ENCODE peak calls at places on chromosomes 6 and 20, in five cellular contexts. N is colonic mucosa; S is testis; B is stimulated activated CD8-positive, alpha-beta memory T cell treated with anti-CD3 and anti-CD28 coated beads, Interleukin-2, amount 100 ng/mL, for 1 hour; M is NT2/D1. O is an unnamed sample.
A peak's percentile ranks its signal among the peaks of the same experiment; 100 is the strongest.

GRCh38 chr6:9316831-9317230 is 881.5 kb upstream of the SLC35B3 start:
- DNase-seq in S (no peak), B (no peak), M (no peak), N (no peak), O (no peak)

GRCh38 chr20:52812231-52812847 is 159.8 kb upstream of the TSHZ2 start:
- DNase-seq in M (no peak), S (no peak), N (no peak), B (no peak), O (no peak)

GRCh38 chr20:49386848-49387605 is 95.4 kb downstream of the KCNB1 start:
- DNase-seq in B (no peak), M (no peak), N (no peak), S (no peak), O (no peak)

GRCh38 chr6:116409756-116410155 is 39.0 kb downstream of the DSE start:
- DNase-seq in M (no peak), S (no peak), B (no peak), N (no peak), O (no peak)

GRCh38 chr6:106056738-106057390 is 29.3 kb upstream of the PRDM1 start:
- DNase-seq in M (no peak), S (no peak), N (peak; percentile 68), B (no peak), O (no peak)

GRCh38 chr6:3410385-3411360 is 46.2 kb downstream of the SLC22A23 start:
- DNase-seq in M (peak; percentile 52), S (peak; percentile 82), N (peak; percentile 87), B (peak; percentile 45), O (peak; percentile 68)

GRCh38 chr6:40779399-40779798 is 192.2 kb upstream of the LRFN2 start:
- DNase-seq in N (no peak), B (no peak), M (no peak), S (no peak), O (no peak)

GRCh38 chr6:6603317-6603716 is 14.8 kb downstream of the LY86 start:
- DNase-seq in N (no peak), M (no peak), B (no peak), S (no peak), O (no peak)

GRCh38 chr20:51563597-51564332 is 21.2 kb upstream of the NFATC2 start:
- DNase-seq in S (peak; percentile 58), B (no peak), N (peak; percentile 56), M (no peak), O (peak; percentile 39)

GRCh38 chr20:4369798-4370124 is 351.9 kb upstream of the PRND start:
- DNase-seq in B (no peak), N (no peak), S (no peak), M (no peak), O (no peak)

GRCh38 chr6:167141667-167142432 is 15.9 kb downstream of the GPR31 start:
- DNase-seq in M (peak; percentile 46), N (peak; percentile 55), S (peak; percentile 56), B (no peak), O (peak; percentile 69)

GRCh38 chr6:87391334-87391733 is 16.4 kb upstream of the CFAP206 start:
- DNase-seq in B (no peak), S (peak; percentile 64), N (no peak), M (peak; percentile 27), O (no peak)

GRCh38 chr20:48012401-48012974 is 227.2 kb upstream of the SULF2 start:
- DNase-seq in N (no peak), M (no peak), S (no peak), B (no peak), O (no peak)

GRCh38 chr6:157269261-157269794 is 54.0 kb downstream of the TMEM242 start:
- DNase-seq in S (peak; percentile 82), N (peak; percentile 46), M (no peak), B (no peak), O (peak; percentile 70)

GRCh38 chr20:38238834-38239233 is 21.7 kb downstream of the KIAA1755 start:
- DNase-seq in M (no peak), N (no peak), S (no peak), B (no peak), O (no peak)

GRCh38 chr6:167517546-167517945 is 192.7 kb downstream of the TTLL2 start:
- DNase-seq in N (no peak), B (no peak), M (no peak), S (no peak), O (no peak)

GRCh38 chr20:48921168-48921882 is at the start of gene ARFGEF2:
- DNase-seq in B (peak; percentile 82), M (peak; percentile 92), N (peak; percentile 96), S (peak; percentile 96), O (peak; percentile 91)

GRCh38 chr6:142802124-142802523 is 142.9 kb downstream of the HIVEP2 start:
- DNase-seq in N (no peak), M (peak; percentile 16), B (no peak), S (no peak), O (no peak)

GRCh38 chr6:14382381-14383236 is 265.0 kb downstream of the CD83 start:
- DNase-seq in B (no peak), S (no peak), M (no peak), N (no peak), O (no peak)

GRCh38 chr6:8589941-8590676 is 154.8 kb upstream of the SLC35B3 start:
- DNase-seq in N (no peak), M (peak; percentile 8), S (no peak), B (no peak), O (no peak)

GRCh38 chr20:58064411-58065010 is 163.9 kb downstream of the ANKRD60 start:
- DNase-seq in S (peak; percentile 7), M (no peak), N (peak; percentile 10), B (no peak), O (no peak)

GRCh38 chr6:137031122-137031521 is 13.6 kb downstream of the IL20RA start:
- DNase-seq in M (no peak), N (no peak), B (no peak), S (no peak), O (no peak)

GRCh38 chr20:58019850-58020625 is 208.4 kb downstream of the ANKRD60 start:
- DNase-seq in B (no peak), M (no peak), S (no peak), N (no peak), O (no peak)

GRCh38 chr6:148837941-148838340 is 91.1 kb downstream of the UST start:
- DNase-seq in B (no peak), M (no peak), N (no peak), S (no peak), O (no peak)

GRCh38 chr6:53487080-53487479 is 57.8 kb downstream of the GCLC start:
- DNase-seq in N (no peak), B (no peak), S (no peak), M (no peak), O (no peak)

GRCh38 chr6:2902470-2902762 is 693 bp downstream of the SERPINB9 start:
- DNase-seq in M (no peak), S (no peak), B (no peak), N (no peak), O (no peak)

GRCh38 chr20:50172347-50173013 is 18.1 kb upstream of the CEBPB start:
- DNase-seq in S (peak; percentile 84), M (peak; percentile 74), B (no peak), N (peak; percentile 85), O (peak; percentile 83)

GRCh38 chr20:56207656-56208055 is 40.9 kb upstream of the MC3R start:
- DNase-seq in N (no peak), M (no peak), S (no peak), B (no peak), O (no peak)

GRCh38 chr20:57450931-57451330 is 59.7 kb downstream of the RBM38 start:
- DNase-seq in N (no peak), M (no peak), S (no peak), B (no peak), O (no peak)

GRCh38 chr6:16647422-16647821 is 113.8 kb downstream of the ATXN1 start:
- DNase-seq in M (no peak), S (no peak), B (no peak), N (no peak), O (no peak)

GRCh38 chr20:63782051-63782471 is 42.5 kb downstream of the SLC2A4RG start:
- DNase-seq in B (peak; percentile 17), N (no peak), S (no peak), M (no peak), O (peak; percentile 48)

GRCh38 chr20:63158845-63159244 is 57.1 kb downstream of the YTHDF1 start:
- DNase-seq in M (no peak), S (no peak), B (no peak), N (no peak), O (no peak)

GRCh38 chr6:12331951-12332749 is 42.0 kb downstream of the EDN1 start:
- DNase-seq in S (no peak), M (no peak), B (no peak), N (peak; percentile 56), O (peak; percentile 72)